ENCODE peak calls at places on chromosomes 13 and 19, in five cellular contexts. I is AG09309, C is HCT116, J is Caco-2, G is heart left ventricle. W is an unnamed sample.

GRCh38 chr19:5889288-5889971 is 14.2 kb downstream of the NDUFA11 start:
- DNase-seq in I (no peak), C (no peak), J (no peak), G (no peak), W (no peak)

GRCh38 chr19:4181053-4181508 is 1.3 kb downstream of the SIRT6 start:
- DNase-seq in I (no peak), C (no peak), J (no peak), G (no peak), W (no peak)

GRCh38 chr19:20482721-20483120 is 82.9 kb downstream of the ZNF737 start:
- DNase-seq in I (no peak), C (no peak), J (no peak), G (no peak), W (no peak)

GRCh38 chr19:16367269-16367683 is 42.6 kb downstream of the KLF2 start:
- DNase-seq in I (no peak), C (no peak), J (no peak), G (no peak), W (no peak)

GRCh38 chr19:11745871-11746270 is 7.1 kb upstream of the ZNF823 start:
- DNase-seq in I (no peak), C (no peak), J (no peak), G (no peak), W (no peak)

GRCh38 chr19:38047641-38048040 is 140.6 kb downstream of the SIPA1L3 start:
- DNase-seq in I (no peak), C (no peak), J (no peak), G (no peak), W (no peak)

GRCh38 chr13:75635101-75635620 is 969 bp upstream of the LMO7 start:
- DNase-seq in I (no peak), C (no peak), J (no peak), G (no peak), W (no peak)

GRCh38 chr19:40502647-40503046 is 35.8 kb downstream of the SPTBN4 start:
- DNase-seq in I (no peak), C (peak; percentile 41), J (peak; percentile 63), G (no peak), W (no peak)

GRCh38 chr19:2949939-2950285 is 5.1 kb upstream of the ZNF77 start:
- DNase-seq in I (no peak), C (no peak), J (peak; percentile 53), G (no peak), W (no peak)

GRCh38 chr19:6718741-6719539 is 1.5 kb downstream of the C3 start:
- DNase-seq in I (no peak), C (peak; percentile 79), J (peak; percentile 37), G (peak; percentile 46), W (no peak)

GRCh38 chr19:48752511-48753365 is at the start of gene FUT1:
- DNase-seq in I (no peak), C (peak; percentile 89), J (peak; percentile 99), G (peak; percentile 88), W (peak; percentile 81)

GRCh38 chr13:96527497-96527896 is 437.6 kb downstream of the HS6ST3 start:
- DNase-seq in I (no peak), C (no peak), J (no peak), G (no peak), W (no peak)

GRCh38 chr19:15457701-15458484 is 6.5 kb downstream of the RASAL3 start:
- DNase-seq in I (no peak), C (no peak), J (no peak), G (no peak), W (no peak)

GRCh38 chr19:54551950-54552912 is 21.4 kb upstream of the LILRA2 start:
- DNase-seq in I (no peak), C (no peak), J (no peak), G (no peak), W (no peak)

GRCh38 chr19:36215276-36216171 is 618 bp downstream of the ZNF146 start:
- DNase-seq in I (peak; percentile 1), C (no peak), J (peak; percentile 16), G (no peak), W (no peak)

GRCh38 chr19:15748239-15748638 is 10.5 kb downstream of the OR10H3 start:
- DNase-seq in I (no peak), C (no peak), J (no peak), G (no peak), W (no peak)

GRCh38 chr13:29760561-29760960 is 89.9 kb downstream of the UBL3 start:
- DNase-seq in I (no peak), C (no peak), J (no peak), G (no peak), W (no peak)

GRCh38 chr19:4373601-4374441 is 26.5 kb downstream of the SH3GL1 start:
- DNase-seq in I (no peak), C (no peak), J (no peak), G (no peak), W (no peak)

GRCh38 chr19:5269926-5270325 is 70.7 kb downstream of the PTPRS start:
- DNase-seq in I (no peak), C (no peak), J (no peak), G (no peak), W (no peak)

GRCh38 chr13:30730526-30730925 is 4.8 kb upstream of the ALOX5AP start:
- DNase-seq in I (no peak), C (no peak), J (no peak), G (no peak), W (no peak)

GRCh38 chr13:80871481-80871880 is 530.6 kb upstream of the SPRY2 start:
- DNase-seq in I (no peak), C (no peak), J (no peak), G (no peak), W (no peak)

GRCh38 chr13:32824061-32824460 is 192.2 kb upstream of the KL start:
- DNase-seq in I (no peak), C (no peak), J (peak; percentile 7), G (no peak), W (no peak)

GRCh38 chr13:71867101-71867814 is at the start of gene DACH1:
- DNase-seq in I (no peak), C (no peak), J (peak; percentile 18), G (peak; percentile 68), W (no peak)

GRCh38 chr19:44401108-44401786 is at the start of gene ZNF285:
- DNase-seq in I (peak; percentile 80), C (no peak), J (peak; percentile 84), G (peak; percentile 97), W (peak; percentile 71)

GRCh38 chr13:40031031-40031430 is 375.6 kb downstream of the COG6 start:
- DNase-seq in I (peak; percentile 62), C (no peak), J (no peak), G (no peak), W (no peak)

GRCh38 chr13:78777973-78778372 is 119.0 kb upstream of the OBI1 start:
- DNase-seq in I (no peak), C (no peak), J (no peak), G (no peak), W (no peak)

GRCh38 chr19:38263696-38264485 is 482 bp upstream of the SPINT2 start:
- DNase-seq in I (no peak), C (peak; percentile 83), J (peak; percentile 100), G (no peak), W (no peak)

GRCh38 chr19:58217607-58218391 is 10.9 kb upstream of the ZNF544 start:
- DNase-seq in I (no peak), C (no peak), J (no peak), G (no peak), W (no peak)

GRCh38 chr19:58213075-58213369 is 15.7 kb upstream of the ZNF544 start:
- DNase-seq in I (no peak), C (no peak), J (no peak), G (no peak), W (no peak)

GRCh38 chr19:58217069-58217481 is 11.6 kb upstream of the ZNF544 start:
- DNase-seq in I (no peak), C (no peak), J (no peak), G (no peak), W (no peak)

GRCh38 chr19:58218899-58219298 is 9.8 kb upstream of the ZNF544 start:
- DNase-seq in I (no peak), C (peak; percentile 40), J (peak; percentile 15), G (no peak), W (peak; percentile 32)
- TF ChIP-seq CTCF in I (no peak), C (peak; percentile 36), J (no peak), G (peak; percentile 16), W (peak; percentile 25)

GRCh38 chr19:58395220-58395978 is at the start of gene RNF225:
- DNase-seq in I (no peak), C (no peak), J (peak; percentile 72), G (no peak), W (peak; percentile 77)
- H3K4me3 ChIP-seq in I (no peak within 1 kb of the TSS), C (no peak within 1 kb of the TSS), J (no peak within 1 kb of the TSS), G (peak within 1 kb of the TSS; percentile 25), W (peak within 1 kb of the TSS; percentile 56)

DNA sequence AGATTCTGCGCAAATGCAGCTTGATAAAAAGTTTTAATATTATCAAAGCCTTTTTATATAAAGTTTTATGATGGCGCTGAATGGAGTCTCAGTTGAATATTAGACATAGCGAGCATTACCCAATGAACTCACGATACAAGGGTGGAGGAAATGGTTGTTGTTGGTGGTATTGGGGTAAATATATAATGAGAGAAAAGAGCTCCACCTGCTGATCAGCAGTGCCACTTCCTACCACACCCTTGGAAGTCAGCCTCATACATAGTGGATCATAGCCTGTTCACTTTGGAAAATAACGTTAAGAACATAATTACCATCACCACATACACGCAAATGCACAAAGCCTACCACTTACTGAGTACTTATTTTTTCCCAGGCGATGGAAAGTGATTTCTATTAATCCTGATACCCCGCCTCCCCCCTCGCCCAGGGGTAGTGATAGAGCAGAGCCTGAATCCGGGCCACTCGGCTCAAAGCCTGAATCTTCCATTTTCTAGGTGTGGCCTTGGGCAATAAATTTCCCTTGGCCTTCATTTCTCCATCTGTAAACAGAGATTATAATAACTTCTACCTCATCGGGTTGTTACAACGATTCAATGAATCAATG is 358.3 kb downstream of the KLF5 start:
- DNase-seq in I (no peak), C (peak; percentile 46), J (peak; percentile 55), G (no peak), W (no peak)
- TF ChIP-seq CTCF in I (peak; percentile 37), C (peak; percentile 58), J (peak; percentile 38), G (no peak), W (peak; percentile 46)

DNA sequence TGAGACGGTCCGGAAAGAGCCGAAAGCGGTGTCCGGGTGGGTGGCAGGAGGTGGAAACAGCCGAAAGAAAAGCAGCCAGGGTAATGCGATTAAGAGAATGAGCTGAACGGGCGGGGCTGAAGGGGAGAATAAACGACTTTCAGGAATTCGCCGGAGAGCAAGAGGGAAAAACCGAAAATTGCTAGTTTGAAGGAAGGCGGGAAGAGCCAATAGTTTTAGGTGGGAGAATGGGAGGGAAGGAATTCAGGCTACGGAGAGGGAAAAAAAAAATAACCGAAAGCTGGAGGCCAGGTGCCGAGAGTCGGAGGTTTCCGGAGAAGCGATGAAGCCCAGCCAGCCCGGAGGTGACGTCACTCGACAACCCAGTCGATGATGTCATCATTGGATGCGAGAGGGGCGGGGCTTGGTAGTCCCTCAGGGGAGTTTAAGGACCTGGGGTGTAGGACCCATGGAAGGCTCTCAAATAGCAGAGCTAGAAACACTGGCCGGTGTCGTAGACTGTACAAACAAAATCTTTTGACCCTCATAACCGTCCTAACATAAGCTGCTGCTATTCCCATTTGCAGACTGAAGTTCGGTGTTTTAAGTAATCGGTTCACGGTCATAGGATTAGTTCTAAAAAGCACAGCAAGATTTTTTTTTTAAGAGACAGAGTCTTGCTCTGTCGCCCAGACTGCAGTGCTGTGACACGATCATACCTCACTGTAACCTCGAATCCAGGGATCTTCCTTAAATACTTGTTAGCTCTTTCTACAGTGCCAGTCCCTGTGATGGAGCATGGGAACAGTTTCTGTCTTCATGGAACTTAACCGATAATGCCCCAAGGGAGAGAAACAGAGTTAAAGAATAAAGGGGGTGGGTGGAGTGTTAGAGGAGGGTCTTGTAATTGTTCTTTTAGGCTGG is at the start of gene ZC3H4:
- DNase-seq in I (peak; percentile 65), C (peak; percentile 90), J (peak; percentile 98), G (peak; percentile 94), W (peak; percentile 54)
- H3K4me3 ChIP-seq in I (peak within 1 kb of the TSS; percentile 86), C (peak within 1 kb of the TSS; percentile 94), J (peak within 1 kb of the TSS; percentile 64), G (peak within 1 kb of the TSS; percentile 81), W (peak within 1 kb of the TSS; percentile 75)

GRCh38 chr19:1624458-1624857 is 19.2 kb upstream of the UQCR11 start:
- DNase-seq in I (no peak), C (peak; percentile 43), J (peak; percentile 63), G (peak; percentile 69), W (no peak)
- TF ChIP-seq CTCF in I (peak; percentile 59), C (peak; percentile 86), J (peak; percentile 48), G (peak; percentile 54), W (peak; percentile 43)

W was measured in LNCaP clone FGC.